ENCODE peak calls at places on chromosomes 13 and 19, in four cellular contexts. One of them, this sample, is unnamed.

GRCh38 chr13:110108348-110109139 is 198.4 kb downstream of the COL4A1 start:
- DNase-seq in lung: peak
- DNase-seq in foreskin fibroblast: peak
- DNase-seq in DND-41: peak
- DNase-seq in this sample: peak

GRCh38 chr13:46845146-46845545 is 48.2 kb upstream of the ESD start:
- DNase-seq in lung: no peak
- DNase-seq in DND-41: no peak
- DNase-seq in foreskin fibroblast: no peak
- DNase-seq in this sample: no peak

GRCh38 chr19:39709026-39709872 is 5.0 kb downstream of the LGALS14 start:
- DNase-seq in DND-41: no peak
- DNase-seq in lung: no peak
- DNase-seq in foreskin fibroblast: no peak
- DNase-seq in this sample: peak

GRCh38 chr13:101829484-101829883 is 377.0 kb downstream of the ITGBL1 start:
- DNase-seq in DND-41: no peak
- DNase-seq in lung: no peak
- DNase-seq in foreskin fibroblast: no peak
- DNase-seq in this sample: no peak

GRCh38 chr13:54373211-54373610 is 1344.6 kb downstream of the OLFM4 start:
- DNase-seq in foreskin fibroblast: no peak
- DNase-seq in DND-41: no peak
- DNase-seq in lung: no peak
- DNase-seq in this sample: no peak

GRCh38 chr19:58154287-58154678 is 3.7 kb upstream of the ZNF329 start:
- DNase-seq in foreskin fibroblast: peak
- DNase-seq in DND-41: no peak
- DNase-seq in lung: peak
- DNase-seq in this sample: peak

GRCh38 chr13:75749407-75749806 is 113.3 kb downstream of the LMO7 start:
- DNase-seq in foreskin fibroblast: peak
- DNase-seq in lung: no peak
- DNase-seq in DND-41: no peak
- DNase-seq in this sample: no peak

GRCh38 chr13:69857188-69857821 is 250.3 kb upstream of the ATXN8OS start:
- DNase-seq in lung: no peak
- DNase-seq in foreskin fibroblast: no peak
- DNase-seq in DND-41: no peak
- DNase-seq in this sample: peak

GRCh38 chr13:38167164-38167822 is 182.4 kb upstream of the UFM1 start:
- DNase-seq in DND-41: no peak
- DNase-seq in lung: no peak
- DNase-seq in foreskin fibroblast: no peak
- DNase-seq in this sample: no peak

GRCh38 chr13:82681535-82681934 is 1200.7 kb downstream of the SLITRK1 start:
- DNase-seq in foreskin fibroblast: no peak
- DNase-seq in DND-41: no peak
- DNase-seq in lung: no peak
- DNase-seq in this sample: peak

GRCh38 chr19:13918726-13919411 is 12.9 kb downstream of the CC2D1A start:
- DNase-seq in lung: no peak
- DNase-seq in foreskin fibroblast: no peak
- DNase-seq in DND-41: no peak
- DNase-seq in this sample: no peak

GRCh38 chr13:33351324-33351723 is 65.8 kb upstream of the STARD13 start:
- DNase-seq in lung: no peak
- DNase-seq in foreskin fibroblast: no peak
- DNase-seq in DND-41: no peak
- DNase-seq in this sample: peak

GRCh38 chr19:3048190-3048533 is 14.1 kb downstream of the TLE5 start:
- DNase-seq in foreskin fibroblast: no peak
- DNase-seq in lung: no peak
- DNase-seq in DND-41: no peak
- DNase-seq in this sample: no peak

GRCh38 chr13:34435338-34435737 is 506.7 kb upstream of the NBEA start:
- DNase-seq in foreskin fibroblast: peak
- DNase-seq in lung: no peak
- DNase-seq in DND-41: no peak
- DNase-seq in this sample: no peak

GRCh38 chr19:46859637-46860124 is 1.1 kb upstream of the ARHGAP35 start:
- DNase-seq in DND-41: no peak
- DNase-seq in lung: peak
- DNase-seq in foreskin fibroblast: peak
- DNase-seq in this sample: no peak

GRCh38 chr19:29467824-29468401 is 57.9 kb upstream of the VSTM2B start:
- DNase-seq in DND-41: peak
- DNase-seq in lung: peak
- DNase-seq in foreskin fibroblast: no peak
- DNase-seq in this sample: peak

GRCh38 chr13:112510002-112510780 is 77.8 kb downstream of the TUBGCP3 start:
- DNase-seq in lung: peak
- DNase-seq in foreskin fibroblast: peak
- DNase-seq in DND-41: peak
- DNase-seq in this sample: peak

GRCh38 chr13:66887088-66887487 is 343.0 kb downstream of the PCDH9 start:
- DNase-seq in foreskin fibroblast: peak
- DNase-seq in DND-41: no peak
- DNase-seq in lung: no peak
- DNase-seq in this sample: no peak

GRCh38 chr13:83153833-83154232 is 728.4 kb downstream of the SLITRK1 start:
- DNase-seq in foreskin fibroblast: no peak
- DNase-seq in DND-41: no peak
- DNase-seq in lung: no peak
- DNase-seq in this sample: no peak

GRCh38 chr13:28590450-28590849 is 68.5 kb upstream of the POMP start:
- DNase-seq in lung: no peak
- DNase-seq in foreskin fibroblast: no peak
- DNase-seq in DND-41: no peak
- DNase-seq in this sample: no peak

GRCh38 chr19:40525234-40526051 is 51.2 kb upstream of the SHKBP1 start:
- DNase-seq in lung: no peak
- DNase-seq in DND-41: no peak
- DNase-seq in foreskin fibroblast: no peak
- DNase-seq in this sample: no peak

GRCh38 chr19:1736280-1736679 is 17.0 kb upstream of the ONECUT3 start:
- DNase-seq in foreskin fibroblast: no peak
- DNase-seq in lung: no peak
- DNase-seq in DND-41: no peak
- DNase-seq in this sample: no peak

GRCh38 chr13:20713014-20713376 is 9.5 kb downstream of the IL17D start:
- DNase-seq in DND-41: no peak
- DNase-seq in foreskin fibroblast: no peak
- DNase-seq in lung: no peak
- DNase-seq in this sample: no peak

GRCh38 chr19:4555657-4556561 is 3.6 kb downstream of the SEMA6B start:
- DNase-seq in DND-41: peak
- DNase-seq in lung: no peak
- DNase-seq in foreskin fibroblast: no peak
- DNase-seq in this sample: no peak

GRCh38 chr19:6996810-6997209 is 24.4 kb downstream of the MBD3L2B start:
- DNase-seq in foreskin fibroblast: no peak
- DNase-seq in DND-41: no peak
- DNase-seq in lung: no peak
- DNase-seq in this sample: no peak

GRCh38 chr13:33281951-33282595 is 3.5 kb downstream of the STARD13 start:
- DNase-seq in DND-41: no peak
- DNase-seq in lung: no peak
- DNase-seq in foreskin fibroblast: peak
- DNase-seq in this sample: peak

GRCh38 chr19:57813919-57814504 is 701 bp downstream of the ZNF552 start:
- DNase-seq in foreskin fibroblast: no peak
- DNase-seq in lung: no peak
- DNase-seq in DND-41: no peak
- DNase-seq in this sample: peak

GRCh38 chr19:5641171-5641570 is 18.3 kb downstream of the SAFB start:
- DNase-seq in foreskin fibroblast: no peak
- DNase-seq in DND-41: no peak
- DNase-seq in lung: no peak
- DNase-seq in this sample: peak

GRCh38 chr13:28568286-28568685 is 73.4 kb upstream of the FLT1 start:
- DNase-seq in lung: peak
- DNase-seq in DND-41: peak
- DNase-seq in foreskin fibroblast: peak
- DNase-seq in this sample: no peak

GRCh38 chr19:55098716-55099556 is 18.5 kb downstream of the PPP1R12C start:
- DNase-seq in lung: no peak
- DNase-seq in foreskin fibroblast: no peak
- DNase-seq in DND-41: no peak
- DNase-seq in this sample: no peak
- TF ChIP-seq CTCF in lung: no peak
- TF ChIP-seq CTCF in foreskin fibroblast: no peak
- TF ChIP-seq CTCF in DND-41: peak
- TF ChIP-seq CTCF in this sample: no peak

GRCh38 chr19:32405431-32406160 is at the start of gene DPY19L3:
- DNase-seq in lung: peak
- DNase-seq in DND-41: peak
- DNase-seq in foreskin fibroblast: peak
- DNase-seq in this sample: peak

GRCh38 chr19:32406161-32407003 is 812 bp downstream of the DPY19L3 start:
- DNase-seq in DND-41: no peak
- DNase-seq in lung: no peak
- DNase-seq in foreskin fibroblast: no peak
- DNase-seq in this sample: no peak

GRCh38 chr19:32404939-32405430 is 585 bp upstream of the DPY19L3 start:
- DNase-seq in foreskin fibroblast: no peak
- DNase-seq in lung: peak
- DNase-seq in DND-41: no peak
- DNase-seq in this sample: peak

GRCh38 chr19:32404213-32404938 is 1.2 kb upstream of the DPY19L3 start:
- DNase-seq in DND-41: peak
- DNase-seq in foreskin fibroblast: no peak
- DNase-seq in lung: no peak
- DNase-seq in this sample: peak

DNA sequence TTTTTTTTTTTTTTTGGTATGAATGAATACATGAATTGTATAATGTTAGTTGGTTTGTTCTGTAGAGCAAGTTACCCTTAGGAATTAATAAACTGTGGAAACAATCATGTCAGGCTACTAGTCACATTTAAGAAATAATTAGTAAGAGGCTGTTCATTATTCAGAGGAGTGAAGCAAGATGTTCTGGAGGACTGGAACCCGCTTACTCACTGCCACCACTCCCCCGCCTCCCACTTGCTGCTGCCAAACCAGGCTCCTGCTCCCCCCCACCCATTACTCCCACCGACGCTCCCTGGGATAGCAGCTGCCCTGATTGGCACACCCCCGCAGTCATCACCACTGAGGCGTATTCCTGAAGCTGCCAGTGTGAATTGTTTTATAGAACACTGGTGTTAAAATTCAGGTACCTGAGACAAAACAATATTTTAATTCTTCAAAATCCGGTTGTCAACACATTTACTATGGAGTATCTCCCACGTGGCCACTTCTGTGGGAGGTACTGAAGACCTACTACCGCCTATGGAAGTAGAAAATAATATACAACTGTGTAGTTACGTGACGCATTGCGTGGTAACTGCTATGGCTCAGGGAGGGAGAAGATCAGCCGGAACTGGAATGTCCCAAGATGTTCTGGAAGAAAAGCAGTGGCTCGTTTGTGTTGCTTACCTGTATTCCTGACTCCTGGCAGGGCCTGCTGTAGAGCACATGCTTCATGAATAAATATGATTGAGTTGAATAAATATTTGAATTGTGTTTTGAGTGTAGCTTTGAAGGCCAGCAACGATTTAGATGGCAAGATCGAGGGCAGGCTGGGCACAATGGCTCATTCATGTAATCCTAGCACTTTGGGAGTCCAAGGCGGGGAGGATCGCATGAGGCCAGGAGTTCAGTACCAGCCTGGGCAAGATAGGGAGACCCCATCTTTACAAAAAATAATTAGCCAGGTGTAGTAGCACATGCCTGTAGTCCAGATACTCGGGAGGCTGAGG is 1.7 kb downstream of the DPY19L3 start:
- DNase-seq in DND-41: no peak
- DNase-seq in lung: peak
- DNase-seq in foreskin fibroblast: peak
- DNase-seq in this sample: peak
- H3K4me3 ChIP-seq in DND-41: peak
- H3K4me3 ChIP-seq in lung: no peak
- H3K4me3 ChIP-seq in foreskin fibroblast: peak
- H3K4me3 ChIP-seq in this sample: peak

GRCh38 chr13:45411226-45411625 is 6.9 kb downstream of the SLC25A30 start:
- DNase-seq in DND-41: no peak
- DNase-seq in lung: no peak
- DNase-seq in foreskin fibroblast: no peak
- DNase-seq in this sample: no peak

GRCh38 chr13:45415112-45415511 is 3.1 kb downstream of the SLC25A30 start:
- DNase-seq in foreskin fibroblast: no peak
- DNase-seq in DND-41: no peak
- DNase-seq in lung: no peak
- DNase-seq in this sample: no peak

GRCh38 chr13:45411631-45412030 is 6.5 kb downstream of the SLC25A30 start:
- DNase-seq in DND-41: no peak
- DNase-seq in foreskin fibroblast: no peak
- DNase-seq in lung: no peak
- DNase-seq in this sample: no peak

GRCh38 chr13:45412274-45413049 is 5.7 kb downstream of the SLC25A30 start:
- DNase-seq in DND-41: no peak
- DNase-seq in foreskin fibroblast: no peak
- DNase-seq in lung: peak
- DNase-seq in this sample: peak

GRCh38 chr13:45413826-45414312 is 4.3 kb downstream of the SLC25A30 start:
- DNase-seq in lung: no peak
- DNase-seq in foreskin fibroblast: no peak
- DNase-seq in DND-41: no peak
- DNase-seq in this sample: no peak
- TF ChIP-seq CTCF in lung: no peak
- TF ChIP-seq CTCF in foreskin fibroblast: no peak
- TF ChIP-seq CTCF in DND-41: no peak
- TF ChIP-seq CTCF in this sample: no peak

DNA sequence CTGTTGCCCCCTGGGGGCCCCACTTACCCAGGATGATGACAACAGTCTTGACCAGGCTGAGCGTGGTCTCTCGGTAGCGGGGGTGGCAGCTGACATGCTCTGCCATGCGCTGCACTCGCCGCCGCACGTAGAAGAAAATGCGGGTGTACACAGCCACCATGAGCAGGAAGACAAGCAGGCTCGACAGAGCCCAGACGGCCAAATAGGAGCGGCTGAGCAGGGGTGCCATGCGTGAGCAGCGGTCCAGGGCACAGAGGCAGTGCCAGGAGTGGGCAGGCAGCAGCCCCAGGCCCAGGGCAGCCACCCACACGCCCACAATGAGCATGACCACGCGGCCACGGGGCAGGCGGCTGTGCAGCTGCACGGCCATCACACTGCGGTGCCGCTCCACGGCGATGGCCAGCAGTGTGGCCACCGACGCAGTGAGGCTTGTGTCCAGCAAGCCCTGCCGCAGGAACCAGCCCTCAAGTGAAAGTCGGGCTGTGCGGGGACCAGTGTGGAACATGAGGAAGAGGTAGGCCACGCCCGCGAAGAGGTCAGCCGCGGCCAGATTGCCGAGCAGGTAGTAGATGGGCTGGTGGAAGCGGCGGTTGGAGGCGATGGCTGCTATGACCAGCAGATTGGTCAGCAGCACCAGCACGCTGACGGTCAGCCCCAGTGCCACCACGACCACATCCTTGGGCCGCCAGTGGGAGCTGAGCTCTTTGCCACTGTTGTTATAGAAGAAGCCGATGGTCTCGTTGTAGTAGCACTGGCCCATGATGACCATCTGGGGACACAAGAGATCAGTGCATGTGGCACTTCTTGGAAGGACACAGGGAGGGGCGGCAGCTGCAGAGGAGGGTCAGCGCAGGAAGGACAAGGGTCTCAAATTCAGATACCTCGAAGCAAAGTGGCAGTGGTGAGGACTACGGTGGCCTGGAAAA is 1.2 kb downstream of the LPAR2 start:
- DNase-seq in foreskin fibroblast: no peak
- DNase-seq in DND-41: no peak
- DNase-seq in lung: no peak
- DNase-seq in this sample: no peak
- H3K4me3 ChIP-seq in foreskin fibroblast: no peak
- H3K4me3 ChIP-seq in DND-41: no peak
- H3K4me3 ChIP-seq in lung: no peak
- H3K4me3 ChIP-seq in this sample: peak

This sample was measured in epithelial cell of esophagus.